ENCODE peak calls at places on chromosome X, in five cellular contexts. F, R, D, T and Z are unnamed samples.

GRCh38 chrX:122582280-122582679 is 601.8 kb upstream of the GRIA3 start:
- DNase-seq in F (no peak), D (peak), T (no peak), R (no peak), Z (no peak)

GRCh38 chrX:84469226-84469625 is 33.0 kb downstream of the HDX start:
- DNase-seq in D (peak), T (no peak), R (no peak), F (no peak), Z (no peak)

GRCh38 chrX:153539171-153539978 is 21.9 kb downstream of the ATP2B3 start:
- DNase-seq in R (no peak), D (peak), F (peak), T (peak), Z (peak)

GRCh38 chrX:16436348-16437188 is 213.4 kb upstream of the S100G start:
- DNase-seq in T (peak), D (peak), R (peak), F (peak), Z (peak)

GRCh38 chrX:78710146-78710545 is 37.4 kb upstream of the LPAR4 start:
- DNase-seq in F (no peak), D (no peak), T (no peak), R (no peak), Z (no peak)

GRCh38 chrX:109519001-109519400 is 17.6 kb upstream of the NXT2 start:
- DNase-seq in D (no peak), T (no peak), F (no peak), R (no peak), Z (no peak)

GRCh38 chrX:100072286-100072685 is 337.8 kb downstream of the PCDH19 start:
- DNase-seq in T (no peak), R (no peak), F (no peak), D (peak), Z (no peak)

GRCh38 chrX:2452317-2452784 is 48.4 kb downstream of the DHRSX start:
- DNase-seq in T (no peak), D (no peak), R (no peak), F (no peak), Z (no peak)

GRCh38 chrX:148049441-148049840 is 68.3 kb downstream of the FMR1NB start:
- DNase-seq in D (peak), R (peak), T (peak), F (no peak), Z (no peak)

GRCh38 chrX:108223606-108224005 is 132.0 kb downstream of the ATG4A start:
- DNase-seq in D (no peak), F (no peak), R (no peak), T (no peak), Z (no peak)

GRCh38 chrX:80430826-80431501 is 10.7 kb downstream of the TENT5D start:
- DNase-seq in D (no peak), T (no peak), F (peak), R (no peak), Z (no peak)